ENCODE peak calls at places on chromosomes 3 and 15, in ten cellular contexts. One of them, this sample, is unnamed.

GRCh38 chr3:178083906-178084823 is 452.1 kb upstream of the KCNMB2 start:
- DNase-seq in AG04450: no peak
- DNase-seq in H7: peak
- DNase-seq in stimulated activated CD8-positive, alpha-beta memory T cell treated with anti-CD3 and anti-CD28 coated beads, Interleukin-15, amount 100 ng/mL, for 4 hours: no peak
- DNase-seq in CD4-positive, CD25-positive, alpha-beta regulatory T cell: peak
- DNase-seq in LoVo: no peak
- DNase-seq in astrocyte of the cerebellum: no peak
- DNase-seq in germinal center: no peak
- DNase-seq in iris pigment epithelial cell: peak
- DNase-seq in stimulated activated CD4-positive, alpha-beta T cell treated with anti-CD3 and anti-CD28 coated beads, Interleukin-1b, Interleukin-23, amount 100 ng/mL, for 48 hours: no peak
- DNase-seq in this sample: no peak

GRCh38 chr15:73305331-73306211 is 63.2 kb downstream of the HCN4 start:
- DNase-seq in AG04450: peak
- DNase-seq in H7: peak
- DNase-seq in stimulated activated CD8-positive, alpha-beta memory T cell treated with anti-CD3 and anti-CD28 coated beads, Interleukin-15, amount 100 ng/mL, for 4 hours: no peak
- DNase-seq in CD4-positive, CD25-positive, alpha-beta regulatory T cell: peak
- DNase-seq in LoVo: peak
- DNase-seq in astrocyte of the cerebellum: peak
- DNase-seq in germinal center: peak
- DNase-seq in iris pigment epithelial cell: peak
- DNase-seq in stimulated activated CD4-positive, alpha-beta T cell treated with anti-CD3 and anti-CD28 coated beads, Interleukin-1b, Interleukin-23, amount 100 ng/mL, for 48 hours: peak
- DNase-seq in this sample: peak

GRCh38 chr15:99438222-99438592 is 127.6 kb upstream of the MEF2A start:
- DNase-seq in AG04450: no peak
- DNase-seq in H7: no peak
- DNase-seq in stimulated activated CD8-positive, alpha-beta memory T cell treated with anti-CD3 and anti-CD28 coated beads, Interleukin-15, amount 100 ng/mL, for 4 hours: no peak
- DNase-seq in CD4-positive, CD25-positive, alpha-beta regulatory T cell: no peak
- DNase-seq in LoVo: no peak
- DNase-seq in astrocyte of the cerebellum: no peak
- DNase-seq in germinal center: no peak
- DNase-seq in iris pigment epithelial cell: no peak
- DNase-seq in stimulated activated CD4-positive, alpha-beta T cell treated with anti-CD3 and anti-CD28 coated beads, Interleukin-1b, Interleukin-23, amount 100 ng/mL, for 48 hours: no peak
- DNase-seq in this sample: no peak

GRCh38 chr15:38254065-38254883 is 1.6 kb downstream of the SPRED1 start:
- DNase-seq in AG04450: no peak
- DNase-seq in H7: peak
- DNase-seq in stimulated activated CD8-positive, alpha-beta memory T cell treated with anti-CD3 and anti-CD28 coated beads, Interleukin-15, amount 100 ng/mL, for 4 hours: no peak
- DNase-seq in CD4-positive, CD25-positive, alpha-beta regulatory T cell: peak
- DNase-seq in LoVo: peak
- DNase-seq in astrocyte of the cerebellum: no peak
- DNase-seq in germinal center: peak
- DNase-seq in iris pigment epithelial cell: peak
- DNase-seq in stimulated activated CD4-positive, alpha-beta T cell treated with anti-CD3 and anti-CD28 coated beads, Interleukin-1b, Interleukin-23, amount 100 ng/mL, for 48 hours: peak
- DNase-seq in this sample: peak

GRCh38 chr15:91522609-91523332 is 330.7 kb upstream of the SLCO3A1 start:
- DNase-seq in AG04450: peak
- DNase-seq in H7: no peak
- DNase-seq in stimulated activated CD8-positive, alpha-beta memory T cell treated with anti-CD3 and anti-CD28 coated beads, Interleukin-15, amount 100 ng/mL, for 4 hours: no peak
- DNase-seq in CD4-positive, CD25-positive, alpha-beta regulatory T cell: peak
- DNase-seq in LoVo: no peak
- DNase-seq in astrocyte of the cerebellum: peak
- DNase-seq in germinal center: no peak
- DNase-seq in iris pigment epithelial cell: peak
- DNase-seq in stimulated activated CD4-positive, alpha-beta T cell treated with anti-CD3 and anti-CD28 coated beads, Interleukin-1b, Interleukin-23, amount 100 ng/mL, for 48 hours: no peak
- DNase-seq in this sample: no peak

GRCh38 chr3:45534580-45535080 is 59.9 kb upstream of the LIMD1 start:
- DNase-seq in AG04450: no peak
- DNase-seq in H7: no peak
- DNase-seq in stimulated activated CD8-positive, alpha-beta memory T cell treated with anti-CD3 and anti-CD28 coated beads, Interleukin-15, amount 100 ng/mL, for 4 hours: no peak
- DNase-seq in CD4-positive, CD25-positive, alpha-beta regulatory T cell: no peak
- DNase-seq in LoVo: no peak
- DNase-seq in astrocyte of the cerebellum: no peak
- DNase-seq in germinal center: no peak
- DNase-seq in iris pigment epithelial cell: no peak
- DNase-seq in stimulated activated CD4-positive, alpha-beta T cell treated with anti-CD3 and anti-CD28 coated beads, Interleukin-1b, Interleukin-23, amount 100 ng/mL, for 48 hours: no peak
- DNase-seq in this sample: no peak

GRCh38 chr3:150925751-150926201 is 20.5 kb upstream of the MINDY4B start:
- DNase-seq in AG04450: no peak
- DNase-seq in H7: peak
- DNase-seq in stimulated activated CD8-positive, alpha-beta memory T cell treated with anti-CD3 and anti-CD28 coated beads, Interleukin-15, amount 100 ng/mL, for 4 hours: peak
- DNase-seq in CD4-positive, CD25-positive, alpha-beta regulatory T cell: peak
- DNase-seq in LoVo: peak
- DNase-seq in astrocyte of the cerebellum: peak
- DNase-seq in germinal center: peak
- DNase-seq in iris pigment epithelial cell: peak
- DNase-seq in stimulated activated CD4-positive, alpha-beta T cell treated with anti-CD3 and anti-CD28 coated beads, Interleukin-1b, Interleukin-23, amount 100 ng/mL, for 48 hours: peak
- DNase-seq in this sample: no peak

GRCh38 chr3:196499807-196500524 is 3.6 kb downstream of the RNF168 start:
- DNase-seq in AG04450: no peak
- DNase-seq in H7: no peak
- DNase-seq in stimulated activated CD8-positive, alpha-beta memory T cell treated with anti-CD3 and anti-CD28 coated beads, Interleukin-15, amount 100 ng/mL, for 4 hours: no peak
- DNase-seq in CD4-positive, CD25-positive, alpha-beta regulatory T cell: no peak
- DNase-seq in LoVo: no peak
- DNase-seq in astrocyte of the cerebellum: no peak
- DNase-seq in germinal center: no peak
- DNase-seq in iris pigment epithelial cell: no peak
- DNase-seq in stimulated activated CD4-positive, alpha-beta T cell treated with anti-CD3 and anti-CD28 coated beads, Interleukin-1b, Interleukin-23, amount 100 ng/mL, for 48 hours: peak
- DNase-seq in this sample: no peak

GRCh38 chr15:57281357-57281756 is 94.9 kb upstream of the CGNL1 start:
- DNase-seq in AG04450: no peak
- DNase-seq in H7: peak
- DNase-seq in stimulated activated CD8-positive, alpha-beta memory T cell treated with anti-CD3 and anti-CD28 coated beads, Interleukin-15, amount 100 ng/mL, for 4 hours: no peak
- DNase-seq in CD4-positive, CD25-positive, alpha-beta regulatory T cell: peak
- DNase-seq in LoVo: no peak
- DNase-seq in astrocyte of the cerebellum: no peak
- DNase-seq in germinal center: no peak
- DNase-seq in iris pigment epithelial cell: no peak
- DNase-seq in stimulated activated CD4-positive, alpha-beta T cell treated with anti-CD3 and anti-CD28 coated beads, Interleukin-1b, Interleukin-23, amount 100 ng/mL, for 48 hours: no peak
- DNase-seq in this sample: no peak

GRCh38 chr15:71595846-71596553 is 214.4 kb upstream of the NR2E3 start:
- DNase-seq in AG04450: no peak
- DNase-seq in H7: no peak
- DNase-seq in stimulated activated CD8-positive, alpha-beta memory T cell treated with anti-CD3 and anti-CD28 coated beads, Interleukin-15, amount 100 ng/mL, for 4 hours: no peak
- DNase-seq in CD4-positive, CD25-positive, alpha-beta regulatory T cell: no peak
- DNase-seq in LoVo: no peak
- DNase-seq in astrocyte of the cerebellum: no peak
- DNase-seq in germinal center: no peak
- DNase-seq in iris pigment epithelial cell: no peak
- DNase-seq in stimulated activated CD4-positive, alpha-beta T cell treated with anti-CD3 and anti-CD28 coated beads, Interleukin-1b, Interleukin-23, amount 100 ng/mL, for 48 hours: no peak
- DNase-seq in this sample: no peak

GRCh38 chr15:74144153-74144775 is 13.9 kb downstream of the ISLR2 start:
- DNase-seq in AG04450: no peak
- DNase-seq in H7: peak
- DNase-seq in stimulated activated CD8-positive, alpha-beta memory T cell treated with anti-CD3 and anti-CD28 coated beads, Interleukin-15, amount 100 ng/mL, for 4 hours: no peak
- DNase-seq in CD4-positive, CD25-positive, alpha-beta regulatory T cell: no peak
- DNase-seq in LoVo: peak
- DNase-seq in astrocyte of the cerebellum: no peak
- DNase-seq in germinal center: no peak
- DNase-seq in iris pigment epithelial cell: no peak
- DNase-seq in stimulated activated CD4-positive, alpha-beta T cell treated with anti-CD3 and anti-CD28 coated beads, Interleukin-1b, Interleukin-23, amount 100 ng/mL, for 48 hours: no peak
- DNase-seq in this sample: no peak

GRCh38 chr15:63044645-63045437 is 2.3 kb downstream of the TPM1 start:
- DNase-seq in AG04450: no peak
- DNase-seq in H7: peak
- DNase-seq in stimulated activated CD8-positive, alpha-beta memory T cell treated with anti-CD3 and anti-CD28 coated beads, Interleukin-15, amount 100 ng/mL, for 4 hours: no peak
- DNase-seq in CD4-positive, CD25-positive, alpha-beta regulatory T cell: no peak
- DNase-seq in LoVo: no peak
- DNase-seq in astrocyte of the cerebellum: no peak
- DNase-seq in germinal center: no peak
- DNase-seq in iris pigment epithelial cell: peak
- DNase-seq in stimulated activated CD4-positive, alpha-beta T cell treated with anti-CD3 and anti-CD28 coated beads, Interleukin-1b, Interleukin-23, amount 100 ng/mL, for 48 hours: no peak
- DNase-seq in this sample: no peak

GRCh38 chr3:104885214-104885814 is 481.4 kb upstream of the ALCAM start:
- DNase-seq in AG04450: no peak
- DNase-seq in H7: no peak
- DNase-seq in stimulated activated CD8-positive, alpha-beta memory T cell treated with anti-CD3 and anti-CD28 coated beads, Interleukin-15, amount 100 ng/mL, for 4 hours: no peak
- DNase-seq in CD4-positive, CD25-positive, alpha-beta regulatory T cell: no peak
- DNase-seq in LoVo: no peak
- DNase-seq in astrocyte of the cerebellum: no peak
- DNase-seq in germinal center: no peak
- DNase-seq in iris pigment epithelial cell: peak
- DNase-seq in stimulated activated CD4-positive, alpha-beta T cell treated with anti-CD3 and anti-CD28 coated beads, Interleukin-1b, Interleukin-23, amount 100 ng/mL, for 48 hours: no peak
- DNase-seq in this sample: no peak

GRCh38 chr15:100958326-100959065 is 39.3 kb downstream of the LRRK1 start:
- DNase-seq in AG04450: no peak
- DNase-seq in H7: no peak
- DNase-seq in stimulated activated CD8-positive, alpha-beta memory T cell treated with anti-CD3 and anti-CD28 coated beads, Interleukin-15, amount 100 ng/mL, for 4 hours: no peak
- DNase-seq in CD4-positive, CD25-positive, alpha-beta regulatory T cell: no peak
- DNase-seq in LoVo: no peak
- DNase-seq in astrocyte of the cerebellum: peak
- DNase-seq in germinal center: no peak
- DNase-seq in iris pigment epithelial cell: peak
- DNase-seq in stimulated activated CD4-positive, alpha-beta T cell treated with anti-CD3 and anti-CD28 coated beads, Interleukin-1b, Interleukin-23, amount 100 ng/mL, for 48 hours: no peak
- DNase-seq in this sample: peak

GRCh38 chr3:185489462-185489861 is 9.4 kb downstream of the TMEM41A start:
- DNase-seq in AG04450: no peak
- DNase-seq in H7: no peak
- DNase-seq in stimulated activated CD8-positive, alpha-beta memory T cell treated with anti-CD3 and anti-CD28 coated beads, Interleukin-15, amount 100 ng/mL, for 4 hours: no peak
- DNase-seq in CD4-positive, CD25-positive, alpha-beta regulatory T cell: no peak
- DNase-seq in LoVo: no peak
- DNase-seq in astrocyte of the cerebellum: no peak
- DNase-seq in germinal center: no peak
- DNase-seq in iris pigment epithelial cell: no peak
- DNase-seq in stimulated activated CD4-positive, alpha-beta T cell treated with anti-CD3 and anti-CD28 coated beads, Interleukin-1b, Interleukin-23, amount 100 ng/mL, for 48 hours: no peak
- DNase-seq in this sample: no peak

GRCh38 chr3:76610150-76610549 is 429.7 kb upstream of the ROBO2 start:
- DNase-seq in AG04450: no peak
- DNase-seq in H7: no peak
- DNase-seq in stimulated activated CD8-positive, alpha-beta memory T cell treated with anti-CD3 and anti-CD28 coated beads, Interleukin-15, amount 100 ng/mL, for 4 hours: no peak
- DNase-seq in CD4-positive, CD25-positive, alpha-beta regulatory T cell: no peak
- DNase-seq in LoVo: no peak
- DNase-seq in astrocyte of the cerebellum: no peak
- DNase-seq in germinal center: no peak
- DNase-seq in iris pigment epithelial cell: no peak
- DNase-seq in stimulated activated CD4-positive, alpha-beta T cell treated with anti-CD3 and anti-CD28 coated beads, Interleukin-1b, Interleukin-23, amount 100 ng/mL, for 48 hours: no peak
- DNase-seq in this sample: no peak

GRCh38 chr3:58173029-58173669 is 37.6 kb downstream of the DNASE1L3 start:
- DNase-seq in AG04450: no peak
- DNase-seq in H7: peak
- DNase-seq in stimulated activated CD8-positive, alpha-beta memory T cell treated with anti-CD3 and anti-CD28 coated beads, Interleukin-15, amount 100 ng/mL, for 4 hours: no peak
- DNase-seq in CD4-positive, CD25-positive, alpha-beta regulatory T cell: no peak
- DNase-seq in LoVo: no peak
- DNase-seq in astrocyte of the cerebellum: no peak
- DNase-seq in germinal center: no peak
- DNase-seq in iris pigment epithelial cell: no peak
- DNase-seq in stimulated activated CD4-positive, alpha-beta T cell treated with anti-CD3 and anti-CD28 coated beads, Interleukin-1b, Interleukin-23, amount 100 ng/mL, for 48 hours: no peak
- DNase-seq in this sample: no peak

GRCh38 chr3:10631224-10631623 is 125.8 kb upstream of the ATP2B2 start:
- DNase-seq in AG04450: no peak
- DNase-seq in H7: no peak
- DNase-seq in stimulated activated CD8-positive, alpha-beta memory T cell treated with anti-CD3 and anti-CD28 coated beads, Interleukin-15, amount 100 ng/mL, for 4 hours: no peak
- DNase-seq in CD4-positive, CD25-positive, alpha-beta regulatory T cell: no peak
- DNase-seq in LoVo: no peak
- DNase-seq in astrocyte of the cerebellum: no peak
- DNase-seq in germinal center: no peak
- DNase-seq in iris pigment epithelial cell: no peak
- DNase-seq in stimulated activated CD4-positive, alpha-beta T cell treated with anti-CD3 and anti-CD28 coated beads, Interleukin-1b, Interleukin-23, amount 100 ng/mL, for 48 hours: no peak
- DNase-seq in this sample: no peak

GRCh38 chr3:161332792-161333191 is 38.5 kb downstream of the SPTSSB start:
- DNase-seq in AG04450: no peak
- DNase-seq in H7: no peak
- DNase-seq in stimulated activated CD8-positive, alpha-beta memory T cell treated with anti-CD3 and anti-CD28 coated beads, Interleukin-15, amount 100 ng/mL, for 4 hours: no peak
- DNase-seq in CD4-positive, CD25-positive, alpha-beta regulatory T cell: no peak
- DNase-seq in LoVo: no peak
- DNase-seq in astrocyte of the cerebellum: no peak
- DNase-seq in germinal center: no peak
- DNase-seq in iris pigment epithelial cell: no peak
- DNase-seq in stimulated activated CD4-positive, alpha-beta T cell treated with anti-CD3 and anti-CD28 coated beads, Interleukin-1b, Interleukin-23, amount 100 ng/mL, for 48 hours: no peak
- DNase-seq in this sample: no peak

GRCh38 chr3:111521881-111522280 is 20.1 kb upstream of the CD96 start:
- DNase-seq in AG04450: no peak
- DNase-seq in H7: no peak
- DNase-seq in stimulated activated CD8-positive, alpha-beta memory T cell treated with anti-CD3 and anti-CD28 coated beads, Interleukin-15, amount 100 ng/mL, for 4 hours: no peak
- DNase-seq in CD4-positive, CD25-positive, alpha-beta regulatory T cell: no peak
- DNase-seq in LoVo: no peak
- DNase-seq in astrocyte of the cerebellum: no peak
- DNase-seq in germinal center: no peak
- DNase-seq in iris pigment epithelial cell: peak
- DNase-seq in stimulated activated CD4-positive, alpha-beta T cell treated with anti-CD3 and anti-CD28 coated beads, Interleukin-1b, Interleukin-23, amount 100 ng/mL, for 48 hours: no peak
- DNase-seq in this sample: peak

GRCh38 chr3:9352917-9353823 is 9.7 kb upstream of the THUMPD3 start:
- DNase-seq in AG04450: no peak
- DNase-seq in H7: peak
- DNase-seq in stimulated activated CD8-positive, alpha-beta memory T cell treated with anti-CD3 and anti-CD28 coated beads, Interleukin-15, amount 100 ng/mL, for 4 hours: peak
- DNase-seq in CD4-positive, CD25-positive, alpha-beta regulatory T cell: peak
- DNase-seq in LoVo: peak
- DNase-seq in astrocyte of the cerebellum: peak
- DNase-seq in germinal center: peak
- DNase-seq in iris pigment epithelial cell: peak
- DNase-seq in stimulated activated CD4-positive, alpha-beta T cell treated with anti-CD3 and anti-CD28 coated beads, Interleukin-1b, Interleukin-23, amount 100 ng/mL, for 48 hours: peak
- DNase-seq in this sample: no peak

GRCh38 chr3:143119974-143120715 is 574 bp downstream of the CHST2 start:
- DNase-seq in AG04450: no peak
- DNase-seq in H7: no peak
- DNase-seq in stimulated activated CD8-positive, alpha-beta memory T cell treated with anti-CD3 and anti-CD28 coated beads, Interleukin-15, amount 100 ng/mL, for 4 hours: no peak
- DNase-seq in CD4-positive, CD25-positive, alpha-beta regulatory T cell: peak
- DNase-seq in LoVo: no peak
- DNase-seq in astrocyte of the cerebellum: no peak
- DNase-seq in germinal center: peak
- DNase-seq in iris pigment epithelial cell: peak
- DNase-seq in stimulated activated CD4-positive, alpha-beta T cell treated with anti-CD3 and anti-CD28 coated beads, Interleukin-1b, Interleukin-23, amount 100 ng/mL, for 48 hours: peak
- DNase-seq in this sample: no peak

GRCh38 chr3:186413615-186414415 is 51.8 kb upstream of the DGKG start:
- DNase-seq in AG04450: no peak
- DNase-seq in H7: no peak
- DNase-seq in stimulated activated CD8-positive, alpha-beta memory T cell treated with anti-CD3 and anti-CD28 coated beads, Interleukin-15, amount 100 ng/mL, for 4 hours: no peak
- DNase-seq in CD4-positive, CD25-positive, alpha-beta regulatory T cell: peak
- DNase-seq in LoVo: peak
- DNase-seq in astrocyte of the cerebellum: no peak
- DNase-seq in germinal center: peak
- DNase-seq in iris pigment epithelial cell: no peak
- DNase-seq in stimulated activated CD4-positive, alpha-beta T cell treated with anti-CD3 and anti-CD28 coated beads, Interleukin-1b, Interleukin-23, amount 100 ng/mL, for 48 hours: peak
- DNase-seq in this sample: peak

GRCh38 chr3:150077581-150078247 is 107.0 kb upstream of the PFN2 start:
- DNase-seq in AG04450: no peak
- DNase-seq in H7: no peak
- DNase-seq in stimulated activated CD8-positive, alpha-beta memory T cell treated with anti-CD3 and anti-CD28 coated beads, Interleukin-15, amount 100 ng/mL, for 4 hours: no peak
- DNase-seq in CD4-positive, CD25-positive, alpha-beta regulatory T cell: no peak
- DNase-seq in LoVo: no peak
- DNase-seq in astrocyte of the cerebellum: no peak
- DNase-seq in germinal center: no peak
- DNase-seq in iris pigment epithelial cell: peak
- DNase-seq in stimulated activated CD4-positive, alpha-beta T cell treated with anti-CD3 and anti-CD28 coated beads, Interleukin-1b, Interleukin-23, amount 100 ng/mL, for 48 hours: no peak
- DNase-seq in this sample: no peak